ENCODE peak calls at places on chromosomes 4 and X, in five cellular contexts. One of them, this sample, is unnamed.

GRCh38 chr4:158895797-158896442 is 127.1 kb downstream of the FNIP2 start:
- DNase-seq in HCT116: no peak
- DNase-seq in endothelial cell of umbilical vein: peak
- DNase-seq in A549: peak
- DNase-seq in suprapubic skin: no peak
- DNase-seq in this sample: no peak

GRCh38 chr4:136400829-136401228 is 1131.5 kb downstream of the PCDH18 start:
- DNase-seq in suprapubic skin: no peak
- DNase-seq in A549: no peak
- DNase-seq in endothelial cell of umbilical vein: no peak
- DNase-seq in HCT116: no peak
- DNase-seq in this sample: no peak

GRCh38 chr4:127709456-127709855 is 20.7 kb upstream of the SLC25A31 start:
- DNase-seq in HCT116: no peak
- DNase-seq in A549: no peak
- DNase-seq in endothelial cell of umbilical vein: no peak
- DNase-seq in suprapubic skin: no peak
- DNase-seq in this sample: no peak

GRCh38 chrX:20954014-20954413 is 420.2 kb upstream of the CNKSR2 start:
- DNase-seq in suprapubic skin: no peak
- DNase-seq in endothelial cell of umbilical vein: no peak
- DNase-seq in A549: no peak
- DNase-seq in HCT116: no peak
- DNase-seq in this sample: no peak

GRCh38 chr4:127708985-127709384 is 21.2 kb upstream of the SLC25A31 start:
- DNase-seq in A549: peak
- DNase-seq in HCT116: peak
- DNase-seq in endothelial cell of umbilical vein: peak
- DNase-seq in suprapubic skin: no peak
- DNase-seq in this sample: peak

GRCh38 chr4:185599151-185599648 is 63.9 kb upstream of the PDLIM3 start:
- DNase-seq in suprapubic skin: no peak
- DNase-seq in HCT116: no peak
- DNase-seq in A549: no peak
- DNase-seq in endothelial cell of umbilical vein: no peak
- DNase-seq in this sample: no peak

GRCh38 chr4:73836373-73837269 is at the start of gene CXCL6:
- DNase-seq in A549: no peak
- DNase-seq in HCT116: no peak
- DNase-seq in suprapubic skin: peak
- DNase-seq in endothelial cell of umbilical vein: peak
- DNase-seq in this sample: peak

GRCh38 chrX:39850630-39851152 is 247.1 kb downstream of the BCOR start:
- DNase-seq in endothelial cell of umbilical vein: no peak
- DNase-seq in HCT116: no peak
- DNase-seq in A549: no peak
- DNase-seq in suprapubic skin: no peak
- DNase-seq in this sample: no peak

GRCh38 chrX:151694661-151695582 is at the start of gene PRRG3:
- DNase-seq in suprapubic skin: no peak
- DNase-seq in HCT116: no peak
- DNase-seq in A549: no peak
- DNase-seq in endothelial cell of umbilical vein: no peak
- DNase-seq in this sample: no peak

GRCh38 chr4:151687021-151687640 is 73.7 kb downstream of the GATB start:
- DNase-seq in endothelial cell of umbilical vein: no peak
- DNase-seq in HCT116: no peak
- DNase-seq in suprapubic skin: no peak
- DNase-seq in A549: no peak
- DNase-seq in this sample: no peak

GRCh38 chrX:128759745-128760144 is 707.5 kb upstream of the ACTRT1 start:
- DNase-seq in HCT116: no peak
- DNase-seq in suprapubic skin: no peak
- DNase-seq in endothelial cell of umbilical vein: no peak
- DNase-seq in A549: peak
- DNase-seq in this sample: no peak

GRCh38 chr4:102493794-102494193 is 7.4 kb upstream of the NFKB1 start:
- DNase-seq in HCT116: no peak
- DNase-seq in A549: no peak
- DNase-seq in suprapubic skin: no peak
- DNase-seq in endothelial cell of umbilical vein: no peak
- DNase-seq in this sample: no peak

GRCh38 chr4:127145001-127145400 is 487.8 kb upstream of the INTU start:
- DNase-seq in A549: no peak
- DNase-seq in HCT116: no peak
- DNase-seq in suprapubic skin: no peak
- DNase-seq in endothelial cell of umbilical vein: no peak
- DNase-seq in this sample: no peak

GRCh38 chrX:102835504-102836146 is 101.4 kb upstream of the RAB40AL start:
- DNase-seq in suprapubic skin: no peak
- DNase-seq in HCT116: no peak
- DNase-seq in A549: peak
- DNase-seq in endothelial cell of umbilical vein: peak
- DNase-seq in this sample: peak

GRCh38 chrX:136662104-136662503 is 14.1 kb downstream of the CD40LG start:
- DNase-seq in HCT116: no peak
- DNase-seq in endothelial cell of umbilical vein: no peak
- DNase-seq in suprapubic skin: no peak
- DNase-seq in A549: no peak
- DNase-seq in this sample: no peak

GRCh38 chr4:94084155-94084554 is 123.5 kb upstream of the SMARCAD1 start:
- DNase-seq in suprapubic skin: no peak
- DNase-seq in endothelial cell of umbilical vein: no peak
- DNase-seq in A549: no peak
- DNase-seq in HCT116: no peak
- DNase-seq in this sample: no peak

GRCh38 chrX:139304471-139304870 is 226.1 kb upstream of the F9 start:
- DNase-seq in HCT116: no peak
- DNase-seq in suprapubic skin: no peak
- DNase-seq in A549: no peak
- DNase-seq in endothelial cell of umbilical vein: no peak
- DNase-seq in this sample: no peak

GRCh38 chr4:16196482-16197393 is 29.5 kb downstream of the TAPT1 start:
- DNase-seq in HCT116: peak
- DNase-seq in suprapubic skin: no peak
- DNase-seq in A549: peak
- DNase-seq in endothelial cell of umbilical vein: peak
- DNase-seq in this sample: no peak

GRCh38 chr4:94455081-94455480 is 3.3 kb downstream of the PDLIM5 start:
- DNase-seq in endothelial cell of umbilical vein: peak
- DNase-seq in HCT116: no peak
- DNase-seq in suprapubic skin: peak
- DNase-seq in A549: peak
- DNase-seq in this sample: no peak

GRCh38 chr4:41256131-41256739 is 493 bp upstream of the UCHL1 start:
- DNase-seq in endothelial cell of umbilical vein: no peak
- DNase-seq in suprapubic skin: no peak
- DNase-seq in A549: peak
- DNase-seq in HCT116: no peak
- DNase-seq in this sample: no peak

GRCh38 chr4:6937748-6938147 is 28.1 kb downstream of the TBC1D14 start:
- DNase-seq in suprapubic skin: no peak
- DNase-seq in A549: no peak
- DNase-seq in HCT116: no peak
- DNase-seq in endothelial cell of umbilical vein: no peak
- DNase-seq in this sample: no peak

GRCh38 chrX:48698306-48698705 is 1.8 kb downstream of the SUV39H1 start:
- DNase-seq in endothelial cell of umbilical vein: no peak
- DNase-seq in suprapubic skin: no peak
- DNase-seq in A549: no peak
- DNase-seq in HCT116: no peak
- DNase-seq in this sample: no peak

GRCh38 chrX:2137882-2138281 is 362.9 kb downstream of the DHRSX start:
- DNase-seq in endothelial cell of umbilical vein: no peak
- DNase-seq in suprapubic skin: no peak
- DNase-seq in A549: no peak
- DNase-seq in HCT116: no peak
- DNase-seq in this sample: no peak

GRCh38 chr4:24164054-24164453 is 274.2 kb upstream of the PPARGC1A start:
- DNase-seq in suprapubic skin: no peak
- DNase-seq in HCT116: no peak
- DNase-seq in endothelial cell of umbilical vein: no peak
- DNase-seq in A549: no peak
- DNase-seq in this sample: no peak

GRCh38 chr4:188021548-188022249 is 26.1 kb downstream of the ZFP42 start:
- DNase-seq in HCT116: no peak
- DNase-seq in suprapubic skin: no peak
- DNase-seq in A549: peak
- DNase-seq in endothelial cell of umbilical vein: no peak
- DNase-seq in this sample: no peak

GRCh38 chr4:25856756-25857155 is 6.0 kb downstream of the SEL1L3 start:
- DNase-seq in endothelial cell of umbilical vein: peak
- DNase-seq in suprapubic skin: no peak
- DNase-seq in A549: no peak
- DNase-seq in HCT116: no peak
- DNase-seq in this sample: no peak
- TF ChIP-seq POLR2A in endothelial cell of umbilical vein: peak
- TF ChIP-seq POLR2A in suprapubic skin: no peak
- TF ChIP-seq POLR2A in A549: no peak
- TF ChIP-seq POLR2A in HCT116: no peak
- TF ChIP-seq POLR2A in this sample: no peak

GRCh38 chrX:132665676-132666075 is 176.8 kb upstream of the MBNL3 start:
- DNase-seq in A549: no peak
- DNase-seq in HCT116: no peak
- DNase-seq in endothelial cell of umbilical vein: no peak
- DNase-seq in suprapubic skin: no peak
- DNase-seq in this sample: no peak

GRCh38 chrX:132669142-132669541 is 180.3 kb upstream of the MBNL3 start:
- DNase-seq in HCT116: no peak
- DNase-seq in suprapubic skin: no peak
- DNase-seq in endothelial cell of umbilical vein: no peak
- DNase-seq in A549: no peak
- DNase-seq in this sample: no peak

GRCh38 chrX:132662844-132663243 is 174.0 kb upstream of the MBNL3 start:
- DNase-seq in suprapubic skin: no peak
- DNase-seq in A549: no peak
- DNase-seq in endothelial cell of umbilical vein: no peak
- DNase-seq in HCT116: no peak
- DNase-seq in this sample: no peak

DNA sequence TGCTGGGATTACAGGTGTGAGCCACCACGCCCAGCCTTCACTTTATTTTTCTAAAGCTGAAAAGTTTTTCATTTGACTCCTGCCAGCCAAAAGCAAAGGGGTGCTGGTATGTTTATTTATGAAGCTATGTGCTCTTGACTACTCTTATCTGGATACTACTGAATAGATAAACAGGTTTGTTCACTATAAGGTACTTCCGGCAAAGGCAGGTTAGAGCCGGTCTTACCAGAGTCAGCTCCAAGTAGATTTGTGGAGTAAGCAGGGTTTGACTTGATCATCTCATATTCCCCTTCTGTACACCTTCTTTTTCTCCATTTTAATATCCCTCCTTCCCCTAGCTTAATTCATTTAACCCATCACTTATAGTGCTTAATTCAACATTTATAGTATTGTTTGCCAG is 175.4 kb upstream of the MBNL3 start:
- DNase-seq in suprapubic skin: no peak
- DNase-seq in A549: no peak
- DNase-seq in endothelial cell of umbilical vein: no peak
- DNase-seq in HCT116: no peak
- DNase-seq in this sample: no peak
- H3K4me3 ChIP-seq in suprapubic skin: no peak
- H3K4me3 ChIP-seq in A549: no peak
- H3K4me3 ChIP-seq in endothelial cell of umbilical vein: no peak
- H3K4me3 ChIP-seq in HCT116: no peak
- H3K4me3 ChIP-seq in this sample: no peak

GRCh38 chr4:183763990-183764754 is 105.1 kb downstream of the TRAPPC11 start:
- DNase-seq in HCT116: no peak
- DNase-seq in endothelial cell of umbilical vein: no peak
- DNase-seq in suprapubic skin: no peak
- DNase-seq in A549: no peak
- DNase-seq in this sample: no peak
- H3K27ac ChIP-seq in HCT116: no peak
- H3K27ac ChIP-seq in endothelial cell of umbilical vein: no peak
- H3K27ac ChIP-seq in suprapubic skin: peak
- H3K27ac ChIP-seq in A549: no peak
- H3K27ac ChIP-seq in this sample: no peak

GRCh38 chr4:3035674-3036073 is 38.7 kb downstream of the HTT-AS start:
- DNase-seq in A549: no peak
- DNase-seq in suprapubic skin: no peak
- DNase-seq in HCT116: no peak
- DNase-seq in endothelial cell of umbilical vein: no peak
- DNase-seq in this sample: no peak
- TF ChIP-seq POLR2A in A549: no peak
- TF ChIP-seq POLR2A in suprapubic skin: no peak
- TF ChIP-seq POLR2A in HCT116: no peak
- TF ChIP-seq POLR2A in endothelial cell of umbilical vein: no peak
- TF ChIP-seq POLR2A in this sample: no peak

GRCh38 chrX:316351-317325 is 2.0 kb downstream of the GTPBP6 start:
- DNase-seq in HCT116: no peak
- DNase-seq in A549: no peak
- DNase-seq in endothelial cell of umbilical vein: no peak
- DNase-seq in suprapubic skin: peak
- DNase-seq in this sample: no peak
- H3K4me3 ChIP-seq in HCT116: peak
- H3K4me3 ChIP-seq in A549: peak
- H3K4me3 ChIP-seq in endothelial cell of umbilical vein: no peak
- H3K4me3 ChIP-seq in suprapubic skin: no peak
- H3K4me3 ChIP-seq in this sample: peak